ENCODE peak calls at places on chromosomes 1 and 21, in six cellular contexts. Q is sigmoid colon; X is GM03348; A is stimulated activated effector memory CD8-positive, alpha-beta T cell treated with anti-CD3 and anti-CD28 coated beads, Interleukin-12 subunit alpha, Interleukin-12 subunit beta, amount 100 ng/mL, for 72 hours; I is M059J; W is RPMI8226. V is an unnamed sample.

GRCh38 chr21:34008618-34009017 is 64.8 kb upstream of the MRPS6 start:
- DNase-seq in Q (no peak), X (no peak), A (peak; percentile 60), I (no peak), W (no peak), V (no peak)

GRCh38 chr1:226967665-226968064 is 27.6 kb downstream of the COQ8A start:
- DNase-seq in Q (peak; percentile 81), X (no peak), A (no peak), I (no peak), W (no peak), V (no peak)

GRCh38 chr21:42061195-42061865 is 9.8 kb upstream of the UMODL1 start:
- DNase-seq in Q (peak; percentile 78), X (no peak), A (no peak), I (no peak), W (peak; percentile 96), V (peak; percentile 86)

GRCh38 chr1:22780696-22781095 is 70.1 kb downstream of the EPHB2 start:
- DNase-seq in Q (no peak), X (peak; percentile 41), A (no peak), I (peak; percentile 14), W (peak; percentile 23), V (peak; percentile 40)

GRCh38 chr1:99217599-99217998 is 46.7 kb upstream of the PLPPR4 start:
- DNase-seq in Q (no peak), X (no peak), A (no peak), I (no peak), W (no peak), V (no peak)

GRCh38 chr1:226429868-226430715 is 22.2 kb upstream of the PARP1 start:
- DNase-seq in Q (no peak), X (no peak), A (no peak), I (no peak), W (no peak), V (no peak)

GRCh38 chr21:26916799-26917198 is 50.1 kb downstream of the ADAMTS5 start:
- DNase-seq in Q (no peak), X (no peak), A (no peak), I (no peak), W (no peak), V (no peak)

GRCh38 chr1:238953448-238953847 is 432.9 kb upstream of the CHRM3 start:
- DNase-seq in Q (no peak), X (no peak), A (no peak), I (no peak), W (no peak), V (no peak)

GRCh38 chr21:41142051-41142795 is 25.7 kb upstream of the BACE2 start:
- DNase-seq in Q (no peak), X (peak; percentile 91), A (no peak), I (peak; percentile 91), W (peak; percentile 65), V (no peak)

GRCh38 chr1:26225033-26225831 is 8.8 kb upstream of the CEP85 start:
- DNase-seq in Q (peak; percentile 70), X (peak; percentile 46), A (peak; percentile 59), I (no peak), W (no peak), V (no peak)

GRCh38 chr1:246711548-246712003 is 12.6 kb upstream of the SCCPDH start:
- DNase-seq in Q (no peak), X (no peak), A (no peak), I (no peak), W (no peak), V (no peak)

GRCh38 chr1:25797939-25798338 is 2.1 kb upstream of the SELENON start:
- DNase-seq in Q (no peak), X (peak; percentile 68), A (no peak), I (peak; percentile 38), W (peak; percentile 55), V (no peak)

V was measured in GM12892.